ENCODE peak calls at places on chromosomes 12 and 14, in seven cellular contexts. N, S, P, G, Q, V and I are unnamed samples.

GRCh38 chr12:122951406-122951805 is 14.9 kb downstream of the ABCB9 start:
- DNase-seq in N (no peak), S (no peak), P (peak; percentile 38), G (no peak), Q (no peak), V (no peak), I (no peak)

GRCh38 chr12:1922985-1923384 is 4.5 kb upstream of the CACNA2D4 start:
- DNase-seq in N (no peak), S (no peak), P (no peak), G (no peak), Q (no peak), V (no peak), I (no peak)

GRCh38 chr14:65373011-65373670 is 39.4 kb upstream of the FUT8 start:
- DNase-seq in N (no peak), S (no peak), P (no peak), G (no peak), Q (no peak), V (no peak), I (no peak)

GRCh38 chr14:80350707-80351106 is 139.4 kb upstream of the DIO2 start:
- DNase-seq in N (no peak), S (no peak), P (no peak), G (no peak), Q (no peak), V (no peak), I (no peak)

GRCh38 chr12:51162217-51162616 is 10.7 kb downstream of the TFCP2 start:
- DNase-seq in N (no peak), S (no peak), P (no peak), G (no peak), Q (no peak), V (no peak), I (no peak)

GRCh38 chr14:69650948-69651369 is 39.6 kb downstream of the SUSD6 start:
- DNase-seq in N (no peak), S (no peak), P (no peak), G (no peak), Q (no peak), V (no peak), I (no peak)

GRCh38 chr12:127664901-127665300 is 602.1 kb upstream of the TMEM132C start:
- DNase-seq in N (no peak), S (no peak), P (no peak), G (no peak), Q (no peak), V (no peak), I (no peak)

GRCh38 chr12:48973531-48973930 is 2.0 kb upstream of the WNT10B start:
- DNase-seq in N (no peak), S (no peak), P (peak; percentile 39), G (peak; percentile 40), Q (no peak), V (peak; percentile 51), I (no peak)

GRCh38 chr12:16076553-16076952 is 165.4 kb downstream of the DERA start:
- DNase-seq in N (no peak), S (no peak), P (peak; percentile 44), G (peak; percentile 17), Q (no peak), V (no peak), I (no peak)

GRCh38 chr14:38860530-38860929 is 242.5 kb downstream of the SEC23A start:
- DNase-seq in N (no peak), S (no peak), P (no peak), G (no peak), Q (no peak), V (no peak), I (no peak)

GRCh38 chr12:116172224-116172849 is 105.2 kb downstream of the MED13L start:
- DNase-seq in N (peak; percentile 5), S (no peak), P (no peak), G (no peak), Q (no peak), V (no peak), I (no peak)

GRCh38 chr14:104424406-104425072 is 155.0 kb upstream of the C14orf180 start:
- DNase-seq in N (no peak), S (peak; percentile 43), P (no peak), G (peak; percentile 88), Q (no peak), V (no peak), I (no peak)

GRCh38 chr14:43548368-43548767 is 958.7 kb downstream of the FSCB start:
- DNase-seq in N (no peak), S (no peak), P (no peak), G (no peak), Q (no peak), V (no peak), I (no peak)

GRCh38 chr12:59077153-59077930 is 157.0 kb upstream of the LRIG3 start:
- DNase-seq in N (no peak), S (no peak), P (no peak), G (no peak), Q (no peak), V (no peak), I (no peak)

GRCh38 chr14:65783576-65783975 is 371.0 kb downstream of the FUT8 start:
- DNase-seq in N (no peak), S (no peak), P (no peak), G (no peak), Q (no peak), V (no peak), I (no peak)

GRCh38 chr12:110156766-110157165 is 32.6 kb downstream of the IFT81 start:
- DNase-seq in N (no peak), S (no peak), P (no peak), G (no peak), Q (no peak), V (no peak), I (no peak)

GRCh38 chr12:62732861-62733427 is 202.0 kb downstream of the PPM1H start:
- DNase-seq in N (no peak), S (no peak), P (no peak), G (no peak), Q (no peak), V (no peak), I (no peak)

GRCh38 chr14:68584786-68585185 is 208.1 kb downstream of the ZFP36L1 start:
- DNase-seq in N (no peak), S (no peak), P (no peak), G (no peak), Q (no peak), V (no peak), I (no peak)

GRCh38 chr12:5022465-5023061 is 21.1 kb upstream of the KCNA5 start:
- DNase-seq in N (peak; percentile 69), S (peak; percentile 69), P (peak; percentile 28), G (peak; percentile 70), Q (no peak), V (peak; percentile 67), I (peak; percentile 77)

GRCh38 chr14:89618309-89618708 is 201.3 kb upstream of the FOXN3 start:
- DNase-seq in N (no peak), S (no peak), P (peak; percentile 12), G (peak; percentile 38), Q (no peak), V (no peak), I (no peak)

GRCh38 chr12:114405199-114405448 is 820 bp downstream of the TBX5 start:
- DNase-seq in N (no peak), S (no peak), P (no peak), G (no peak), Q (no peak), V (no peak), I (no peak)

GRCh38 chr14:72591401-72591800 is 302.5 kb downstream of the DPF3 start:
- DNase-seq in N (no peak), S (no peak), P (no peak), G (no peak), Q (no peak), V (no peak), I (no peak)
- TF ChIP-seq POLR2AphosphoS5 in N (no peak), S (no peak), P (no peak), G (no peak), Q (no peak), V (no peak), I (no peak)

GRCh38 chr12:22625671-22626251 is 790 bp downstream of the ETNK1 start:
- DNase-seq in N (peak; percentile 7), S (peak; percentile 70), P (peak; percentile 40), G (peak; percentile 59), Q (peak; percentile 11), V (peak; percentile 30), I (peak; percentile 8)

GRCh38 chr12:22628228-22628627 is 3.3 kb downstream of the ETNK1 start:
- DNase-seq in N (no peak), S (no peak), P (no peak), G (no peak), Q (no peak), V (no peak), I (no peak)

GRCh38 chr12:22626429-22626828 is 1.5 kb downstream of the ETNK1 start:
- DNase-seq in N (no peak), S (no peak), P (no peak), G (no peak), Q (peak; percentile 20), V (no peak), I (peak; percentile 13)

GRCh38 chr12:22624908-22625646 is at the start of gene ETNK1:
- DNase-seq in N (peak; percentile 60), S (peak; percentile 94), P (peak; percentile 89), G (peak; percentile 91), Q (peak; percentile 27), V (peak; percentile 73), I (peak; percentile 59)

GRCh38 chr12:22627351-22627750 is 2.4 kb downstream of the ETNK1 start:
- DNase-seq in N (no peak), S (no peak), P (no peak), G (no peak), Q (no peak), V (no peak), I (no peak)
- TF ChIP-seq TAF1 in N (no peak), S (no peak), P (no peak), G (no peak), Q (no peak), V (no peak), I (no peak)

GRCh38 chr14:87149583-87150354 is 843.2 kb downstream of the GALC start:
- DNase-seq in N (no peak), S (no peak), P (no peak), G (no peak), Q (no peak), V (no peak), I (no peak)
- TF ChIP-seq POLR2AphosphoS5 in N (no peak), S (peak; percentile 94), P (no peak), G (no peak), Q (no peak), V (no peak), I (no peak)

GRCh38 chr14:22291406-22291805 is 297.6 kb downstream of the DAD1 start:
- DNase-seq in N (no peak), S (no peak), P (no peak), G (no peak), Q (no peak), V (no peak), I (no peak)

GRCh38 chr14:22296088-22296487 is 292.9 kb downstream of the DAD1 start:
- DNase-seq in N (no peak), S (no peak), P (no peak), G (no peak), Q (no peak), V (no peak), I (no peak)

GRCh38 chr14:22297376-22297775 is 291.6 kb downstream of the DAD1 start:
- DNase-seq in N (no peak), S (no peak), P (no peak), G (no peak), Q (no peak), V (no peak), I (no peak)

GRCh38 chr14:22300646-22301045 is 288.4 kb downstream of the DAD1 start:
- DNase-seq in N (no peak), S (no peak), P (no peak), G (no peak), Q (no peak), V (no peak), I (no peak)

DNA sequence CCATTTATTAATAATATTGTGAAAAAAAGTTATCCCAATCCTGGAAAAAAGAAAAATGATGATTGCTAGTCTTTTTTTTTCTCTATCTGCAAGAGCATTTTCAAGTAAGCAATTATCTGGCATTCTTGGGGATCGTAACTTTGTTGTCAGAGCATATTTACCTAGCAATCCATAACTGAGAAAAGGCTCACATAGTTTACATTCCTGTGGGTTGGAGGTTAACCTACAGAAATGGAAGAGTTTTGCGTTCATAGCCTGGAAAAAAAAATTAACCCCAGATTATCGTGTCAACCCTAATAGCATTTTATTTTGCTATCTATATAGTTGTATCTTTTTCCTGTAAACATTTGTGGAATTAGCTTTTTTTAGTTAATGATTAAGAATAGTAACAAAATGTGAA is 292.3 kb downstream of the DAD1 start:
- DNase-seq in N (no peak), S (no peak), P (peak; percentile 76), G (no peak), Q (no peak), V (no peak), I (no peak)
- TF ChIP-seq TAF1 in N (no peak), S (no peak), P (no peak), G (no peak), Q (no peak), V (no peak), I (no peak)